ENCODE peak calls at places on chromosome 1, in ten cellular contexts. One of them, this sample, is unnamed. For H3K4me1 and H3K9me3, the result is how much of the 10 kb centered on the place peaks cover.

GRCh38 chr1:53325326-53326087 is 2.4 kb downstream of the LRP8 start:
- DNase-seq in adipocyte: no peak
- DNase-seq in MM.1S: peak
- DNase-seq in neuronal stem cell: no peak
- DNase-seq in tibial artery: no peak
- DNase-seq in body of pancreas: no peak
- DNase-seq in cardiac muscle cell: no peak
- DNase-seq in RWPE2: no peak
- DNase-seq in hepatocyte: no peak
- DNase-seq in SJSA1: no peak
- DNase-seq in this sample: no peak

GRCh38 chr1:53593758-53594380 is 134.7 kb downstream of the DMRTB1 start:
- DNase-seq in SJSA1: no peak
- DNase-seq in cardiac muscle cell: peak
- DNase-seq in body of pancreas: peak
- DNase-seq in hepatocyte: peak
- DNase-seq in RWPE2: no peak
- DNase-seq in tibial artery: no peak
- DNase-seq in neuronal stem cell: peak
- DNase-seq in adipocyte: no peak
- DNase-seq in MM.1S: no peak
- DNase-seq in this sample: peak

GRCh38 chr1:10635385-10635896 is 160.7 kb downstream of the PEX14 start:
- DNase-seq in MM.1S: no peak
- DNase-seq in hepatocyte: no peak
- DNase-seq in neuronal stem cell: no peak
- DNase-seq in cardiac muscle cell: peak
- DNase-seq in adipocyte: peak
- DNase-seq in RWPE2: peak
- DNase-seq in tibial artery: peak
- DNase-seq in SJSA1: no peak
- DNase-seq in body of pancreas: no peak
- DNase-seq in this sample: no peak

GRCh38 chr1:3423245-3423829 is 31.1 kb upstream of the ARHGEF16 start:
- DNase-seq in body of pancreas: peak
- DNase-seq in tibial artery: peak
- DNase-seq in adipocyte: no peak
- DNase-seq in SJSA1: no peak
- DNase-seq in cardiac muscle cell: no peak
- DNase-seq in RWPE2: no peak
- DNase-seq in neuronal stem cell: no peak
- DNase-seq in hepatocyte: peak
- DNase-seq in MM.1S: no peak
- DNase-seq in this sample: no peak

GRCh38 chr1:214066190-214066589 is 78.4 kb downstream of the PROX1 start:
- DNase-seq in cardiac muscle cell: no peak
- DNase-seq in adipocyte: no peak
- DNase-seq in MM.1S: no peak
- DNase-seq in RWPE2: no peak
- DNase-seq in tibial artery: no peak
- DNase-seq in neuronal stem cell: no peak
- DNase-seq in hepatocyte: no peak
- DNase-seq in SJSA1: no peak
- DNase-seq in body of pancreas: no peak
- DNase-seq in this sample: no peak

GRCh38 chr1:179095924-179096323 is 14.1 kb downstream of the TOR3A start:
- DNase-seq in adipocyte: no peak
- DNase-seq in SJSA1: no peak
- DNase-seq in tibial artery: no peak
- DNase-seq in MM.1S: no peak
- DNase-seq in neuronal stem cell: no peak
- DNase-seq in hepatocyte: no peak
- DNase-seq in body of pancreas: no peak
- DNase-seq in cardiac muscle cell: no peak
- DNase-seq in RWPE2: no peak
- DNase-seq in this sample: no peak

GRCh38 chr1:231177971-231178370 is 16.1 kb downstream of the TRIM67 start:
- DNase-seq in body of pancreas: no peak
- DNase-seq in cardiac muscle cell: peak
- DNase-seq in neuronal stem cell: no peak
- DNase-seq in tibial artery: no peak
- DNase-seq in hepatocyte: no peak
- DNase-seq in MM.1S: no peak
- DNase-seq in adipocyte: no peak
- DNase-seq in RWPE2: no peak
- DNase-seq in SJSA1: no peak
- DNase-seq in this sample: no peak

GRCh38 chr1:1307261-1307907 is 346 bp downstream of the ACAP3 start:
- DNase-seq in body of pancreas: peak
- DNase-seq in hepatocyte: no peak
- DNase-seq in SJSA1: no peak
- DNase-seq in cardiac muscle cell: no peak
- DNase-seq in tibial artery: peak
- DNase-seq in RWPE2: no peak
- DNase-seq in MM.1S: peak
- DNase-seq in adipocyte: peak
- DNase-seq in neuronal stem cell: no peak
- DNase-seq in this sample: no peak

GRCh38 chr1:89719502-89720306 is 86.8 kb downstream of the LRRC8C start:
- DNase-seq in hepatocyte: no peak
- DNase-seq in MM.1S: peak
- DNase-seq in adipocyte: peak
- DNase-seq in neuronal stem cell: peak
- DNase-seq in RWPE2: no peak
- DNase-seq in body of pancreas: no peak
- DNase-seq in tibial artery: no peak
- DNase-seq in SJSA1: no peak
- DNase-seq in cardiac muscle cell: peak
- DNase-seq in this sample: no peak

GRCh38 chr1:198179556-198179981 is 22.8 kb downstream of the NEK7 start:
- DNase-seq in RWPE2: no peak
- DNase-seq in tibial artery: no peak
- DNase-seq in cardiac muscle cell: peak
- DNase-seq in neuronal stem cell: no peak
- DNase-seq in adipocyte: peak
- DNase-seq in MM.1S: peak
- DNase-seq in hepatocyte: peak
- DNase-seq in body of pancreas: no peak
- DNase-seq in SJSA1: no peak
- DNase-seq in this sample: no peak

GRCh38 chr1:30779294-30780071 is 21.9 kb upstream of the LAPTM5 start:
- DNase-seq in MM.1S: peak
- DNase-seq in tibial artery: peak
- DNase-seq in body of pancreas: peak
- DNase-seq in hepatocyte: peak
- DNase-seq in cardiac muscle cell: peak
- DNase-seq in RWPE2: no peak
- DNase-seq in adipocyte: peak
- DNase-seq in neuronal stem cell: peak
- DNase-seq in SJSA1: peak
- DNase-seq in this sample: peak

GRCh38 chr1:96569288-96569687 is 152.3 kb upstream of the PTBP2 start:
- DNase-seq in body of pancreas: no peak
- DNase-seq in neuronal stem cell: no peak
- DNase-seq in hepatocyte: no peak
- DNase-seq in RWPE2: no peak
- DNase-seq in MM.1S: no peak
- DNase-seq in adipocyte: no peak
- DNase-seq in cardiac muscle cell: no peak
- DNase-seq in SJSA1: no peak
- DNase-seq in tibial artery: no peak
- DNase-seq in this sample: no peak

GRCh38 chr1:230827081-230827681 is 41.1 kb downstream of the C1orf198 start:
- DNase-seq in hepatocyte: no peak
- DNase-seq in body of pancreas: no peak
- DNase-seq in SJSA1: no peak
- DNase-seq in cardiac muscle cell: peak
- DNase-seq in neuronal stem cell: no peak
- DNase-seq in adipocyte: no peak
- DNase-seq in MM.1S: no peak
- DNase-seq in RWPE2: no peak
- DNase-seq in tibial artery: peak
- DNase-seq in this sample: no peak

GRCh38 chr1:191065346-191065745 is 587.7 kb upstream of the BRINP3 start:
- DNase-seq in tibial artery: no peak
- DNase-seq in hepatocyte: no peak
- DNase-seq in adipocyte: no peak
- DNase-seq in SJSA1: no peak
- DNase-seq in RWPE2: no peak
- DNase-seq in cardiac muscle cell: no peak
- DNase-seq in body of pancreas: no peak
- DNase-seq in neuronal stem cell: no peak
- DNase-seq in MM.1S: no peak
- DNase-seq in this sample: no peak

GRCh38 chr1:151156515-151156819 is at the start of gene TNFAIP8L2:
- DNase-seq in neuronal stem cell: no peak
- DNase-seq in hepatocyte: no peak
- DNase-seq in SJSA1: no peak
- DNase-seq in adipocyte: no peak
- DNase-seq in RWPE2: no peak
- DNase-seq in cardiac muscle cell: no peak
- DNase-seq in MM.1S: no peak
- DNase-seq in tibial artery: peak
- DNase-seq in body of pancreas: no peak
- DNase-seq in this sample: no peak

GRCh38 chr1:64505944-64506658 is 36.2 kb downstream of the CACHD1 start:
- DNase-seq in SJSA1: no peak
- DNase-seq in MM.1S: no peak
- DNase-seq in neuronal stem cell: no peak
- DNase-seq in RWPE2: no peak
- DNase-seq in adipocyte: no peak
- DNase-seq in cardiac muscle cell: no peak
- DNase-seq in tibial artery: no peak
- DNase-seq in hepatocyte: peak
- DNase-seq in body of pancreas: peak
- DNase-seq in this sample: no peak

DNA sequence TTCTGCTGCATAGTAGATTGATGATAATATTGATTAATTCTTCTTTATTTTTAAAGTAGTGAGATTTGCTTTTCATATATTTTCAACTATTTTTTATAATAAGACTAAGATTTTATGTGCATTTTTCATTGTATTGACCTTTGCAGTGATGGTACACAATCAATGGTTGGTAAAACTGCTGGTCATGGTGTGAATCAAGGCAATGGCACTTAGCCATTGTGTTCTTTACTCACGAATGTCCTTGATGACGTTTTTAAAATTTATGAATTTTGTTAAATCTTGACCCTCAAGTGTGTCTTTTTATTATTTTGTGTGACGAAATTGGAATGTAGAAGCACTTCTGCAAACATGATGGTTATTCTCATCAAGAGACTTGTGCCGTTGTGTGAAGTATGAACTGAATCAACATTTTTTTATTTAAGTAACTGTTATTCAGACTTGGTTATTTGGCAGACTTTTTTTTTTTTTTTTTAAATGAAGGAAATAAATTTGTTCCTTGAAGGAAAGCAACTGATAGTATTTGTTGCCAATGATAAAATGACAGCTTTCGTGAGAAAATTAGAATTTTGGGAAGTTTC is 22.6 kb downstream of the CDC73 start:
- DNase-seq in hepatocyte: no peak
- DNase-seq in tibial artery: no peak
- DNase-seq in RWPE2: no peak
- DNase-seq in neuronal stem cell: no peak
- DNase-seq in MM.1S: no peak
- DNase-seq in SJSA1: no peak
- DNase-seq in body of pancreas: no peak
- DNase-seq in adipocyte: no peak
- DNase-seq in cardiac muscle cell: no peak
- DNase-seq in this sample: no peak
- H3K4me1 ChIP-seq in hepatocyte: under half
- H3K4me1 ChIP-seq in tibial artery: under half
- H3K4me1 ChIP-seq in RWPE2: under half
- H3K4me1 ChIP-seq in neuronal stem cell: under half
- H3K4me1 ChIP-seq in MM.1S: under half
- H3K4me1 ChIP-seq in SJSA1: under half
- H3K4me1 ChIP-seq in body of pancreas: under half
- H3K4me1 ChIP-seq in adipocyte: under half
- H3K4me1 ChIP-seq in cardiac muscle cell: under half
- H3K4me1 ChIP-seq in this sample: under half

GRCh38 chr1:29292344-29292743 is 56.0 kb downstream of the PTPRU start:
- DNase-seq in RWPE2: no peak
- DNase-seq in cardiac muscle cell: no peak
- DNase-seq in MM.1S: no peak
- DNase-seq in body of pancreas: no peak
- DNase-seq in hepatocyte: no peak
- DNase-seq in neuronal stem cell: no peak
- DNase-seq in adipocyte: no peak
- DNase-seq in tibial artery: no peak
- DNase-seq in SJSA1: no peak
- DNase-seq in this sample: no peak
- H3K9me3 ChIP-seq in RWPE2: under half
- H3K9me3 ChIP-seq in cardiac muscle cell: under half
- H3K9me3 ChIP-seq in MM.1S: under half
- H3K9me3 ChIP-seq in body of pancreas: under half
- H3K9me3 ChIP-seq in hepatocyte: under half
- H3K9me3 ChIP-seq in neuronal stem cell: under half
- H3K9me3 ChIP-seq in adipocyte: under half
- H3K9me3 ChIP-seq in tibial artery: under half
- H3K9me3 ChIP-seq in SJSA1: under half
- H3K9me3 ChIP-seq in this sample: under half

DNA sequence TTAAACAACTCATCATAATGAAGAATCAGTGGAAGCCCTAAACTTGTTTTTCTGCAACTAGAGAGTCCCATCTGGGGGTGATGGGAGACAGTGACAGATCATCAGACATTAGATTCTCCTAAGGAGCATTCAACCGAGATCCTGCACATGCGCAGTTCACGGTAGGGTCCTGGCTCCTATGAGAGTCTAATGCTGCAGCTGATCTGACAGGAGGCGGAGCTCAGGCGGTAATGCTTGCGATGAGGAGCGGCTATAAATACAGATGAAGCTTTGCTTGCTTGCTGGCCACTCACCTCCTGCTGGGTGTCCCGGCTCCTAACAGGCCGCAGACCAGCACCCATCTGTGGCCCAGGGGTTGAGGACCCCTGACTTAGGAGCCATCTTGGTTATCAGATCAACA is 247.2 kb downstream of the FMN2 start:
- DNase-seq in MM.1S: no peak
- DNase-seq in body of pancreas: no peak
- DNase-seq in neuronal stem cell: no peak
- DNase-seq in hepatocyte: no peak
- DNase-seq in RWPE2: no peak
- DNase-seq in tibial artery: no peak
- DNase-seq in cardiac muscle cell: no peak
- DNase-seq in adipocyte: no peak
- DNase-seq in SJSA1: no peak
- DNase-seq in this sample: no peak
- H3K4me3 ChIP-seq in MM.1S: no peak
- H3K4me3 ChIP-seq in body of pancreas: no peak
- H3K4me3 ChIP-seq in neuronal stem cell: no peak
- H3K4me3 ChIP-seq in hepatocyte: no peak
- H3K4me3 ChIP-seq in RWPE2: no peak
- H3K4me3 ChIP-seq in tibial artery: no peak
- H3K4me3 ChIP-seq in cardiac muscle cell: no peak
- H3K4me3 ChIP-seq in adipocyte: no peak
- H3K4me3 ChIP-seq in SJSA1: no peak
- H3K4me3 ChIP-seq in this sample: no peak

DNA sequence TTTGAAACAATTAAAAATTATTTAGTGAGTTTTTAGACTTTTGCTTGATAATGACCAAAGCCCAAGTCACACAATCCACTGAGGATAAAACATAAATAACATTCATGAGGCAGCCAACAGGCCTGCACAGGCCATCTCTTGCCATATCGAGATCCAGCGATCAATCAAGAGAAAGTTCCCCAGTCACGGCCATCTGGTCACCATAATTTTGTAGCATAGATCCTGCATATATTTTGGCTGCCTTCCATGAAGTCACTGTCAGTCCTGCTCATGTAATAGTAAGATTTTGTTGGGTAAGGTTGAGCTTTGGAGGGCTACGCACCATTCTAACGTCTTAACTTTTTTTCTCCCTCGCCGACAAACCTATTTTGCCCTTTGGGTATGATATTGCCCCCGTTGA is 17.5 kb downstream of the KPNA6 start:
- DNase-seq in MM.1S: no peak
- DNase-seq in body of pancreas: no peak
- DNase-seq in adipocyte: no peak
- DNase-seq in RWPE2: no peak
- DNase-seq in neuronal stem cell: no peak
- DNase-seq in tibial artery: no peak
- DNase-seq in cardiac muscle cell: no peak
- DNase-seq in SJSA1: no peak
- DNase-seq in hepatocyte: no peak
- DNase-seq in this sample: no peak
- H3K4me1 ChIP-seq in MM.1S: under half
- H3K4me1 ChIP-seq in body of pancreas: under half
- H3K4me1 ChIP-seq in adipocyte: under half
- H3K4me1 ChIP-seq in RWPE2: under half
- H3K4me1 ChIP-seq in neuronal stem cell: under half
- H3K4me1 ChIP-seq in tibial artery: under half
- H3K4me1 ChIP-seq in cardiac muscle cell: under half
- H3K4me1 ChIP-seq in SJSA1: under half
- H3K4me1 ChIP-seq in hepatocyte: under half
- H3K4me1 ChIP-seq in this sample: under half